ENCODE peak calls at places on chromosome 21, in six cellular contexts. H, I, T, U, V and R are unnamed samples.

GRCh38 chr21:34011660-34012059 is 61.7 kb upstream of the MRPS6 start:
- DNase-seq in H (no peak), I (no peak), T (no peak), U (no peak), V (no peak), R (no peak)

GRCh38 chr21:38470762-38471161 is 27.5 kb downstream of the ERG start:
- DNase-seq in H (peak; percentile 32), I (no peak), T (no peak), U (no peak), V (no peak), R (no peak)

GRCh38 chr21:25490742-25491141 is 116.5 kb downstream of the MRPL39 start:
- DNase-seq in H (peak; percentile 5), I (no peak), T (no peak), U (no peak), V (no peak), R (no peak)

GRCh38 chr21:15221799-15222386 is 157.1 kb upstream of the NRIP1 start:
- DNase-seq in H (peak; percentile 86), I (peak; percentile 68), T (no peak), U (peak; percentile 94), V (peak; percentile 10), R (no peak)

GRCh38 chr21:35697321-35697808 is 363.0 kb downstream of the SETD4 start:
- DNase-seq in H (peak; percentile 5), I (peak; percentile 80), T (peak; percentile 93), U (no peak), V (peak; percentile 46), R (peak; percentile 50)

GRCh38 chr21:15967661-15968060 is 237.9 kb downstream of the USP25 start:
- DNase-seq in H (peak; percentile 45), I (no peak), T (no peak), U (no peak), V (no peak), R (no peak)

GRCh38 chr21:26846036-26846931 is 1.1 kb upstream of the ADAMTS1 start:
- DNase-seq in H (peak; percentile 86), I (peak; percentile 94), T (no peak), U (no peak), V (peak; percentile 63), R (peak; percentile 39)

GRCh38 chr21:33721081-33721480 is 78.8 kb downstream of the ITSN1 start:
- DNase-seq in H (no peak), I (no peak), T (no peak), U (no peak), V (no peak), R (no peak)

GRCh38 chr21:41431788-41432548 is 5.9 kb downstream of the MX1 start:
- DNase-seq in H (no peak), I (no peak), T (no peak), U (no peak), V (peak; percentile 61), R (no peak)

GRCh38 chr21:26451014-26451740 is 121.9 kb downstream of the CYYR1 start:
- DNase-seq in H (peak; percentile 41), I (no peak), T (no peak), U (no peak), V (no peak), R (no peak)

GRCh38 chr21:31865429-31865970 is 7.3 kb upstream of the HUNK start:
- DNase-seq in H (no peak), I (no peak), T (no peak), U (no peak), V (no peak), R (no peak)

GRCh38 chr21:23531444-23531843 is 2075.8 kb downstream of the MRPL39 start:
- DNase-seq in H (no peak), I (no peak), T (no peak), U (no peak), V (no peak), R (no peak)

GRCh38 chr21:35275776-35276175 is 226.7 kb upstream of the RUNX1 start:
- DNase-seq in H (peak; percentile 37), I (no peak), T (no peak), U (no peak), V (no peak), R (no peak)

GRCh38 chr21:15837603-15838002 is 107.8 kb downstream of the USP25 start:
- DNase-seq in H (peak; percentile 54), I (no peak), T (no peak), U (no peak), V (no peak), R (no peak)

GRCh38 chr21:29053656-29054055 is 19.8 kb downstream of the CCT8 start:
- DNase-seq in H (no peak), I (no peak), T (no peak), U (no peak), V (no peak), R (no peak)

GRCh38 chr21:29055080-29055479 is 18.4 kb downstream of the CCT8 start:
- DNase-seq in H (no peak), I (no peak), T (no peak), U (no peak), V (no peak), R (no peak)

GRCh38 chr21:29056005-29056404 is 17.4 kb downstream of the CCT8 start:
- DNase-seq in H (peak; percentile 21), I (no peak), T (no peak), U (no peak), V (no peak), R (no peak)

GRCh38 chr21:29053011-29053553 is 20.4 kb downstream of the CCT8 start:
- DNase-seq in H (no peak), I (no peak), T (no peak), U (no peak), V (no peak), R (no peak)

GRCh38 chr21:29056538-29057050 is 16.9 kb downstream of the CCT8 start:
- DNase-seq in H (peak; percentile 19), I (no peak), T (no peak), U (no peak), V (no peak), R (no peak)
- H3K27ac ChIP-seq in H (no peak overlapping the region), I (no peak overlapping the region), T (no peak overlapping the region), U (no peak overlapping the region), V (no peak overlapping the region), R (no peak overlapping the region)

DNA sequence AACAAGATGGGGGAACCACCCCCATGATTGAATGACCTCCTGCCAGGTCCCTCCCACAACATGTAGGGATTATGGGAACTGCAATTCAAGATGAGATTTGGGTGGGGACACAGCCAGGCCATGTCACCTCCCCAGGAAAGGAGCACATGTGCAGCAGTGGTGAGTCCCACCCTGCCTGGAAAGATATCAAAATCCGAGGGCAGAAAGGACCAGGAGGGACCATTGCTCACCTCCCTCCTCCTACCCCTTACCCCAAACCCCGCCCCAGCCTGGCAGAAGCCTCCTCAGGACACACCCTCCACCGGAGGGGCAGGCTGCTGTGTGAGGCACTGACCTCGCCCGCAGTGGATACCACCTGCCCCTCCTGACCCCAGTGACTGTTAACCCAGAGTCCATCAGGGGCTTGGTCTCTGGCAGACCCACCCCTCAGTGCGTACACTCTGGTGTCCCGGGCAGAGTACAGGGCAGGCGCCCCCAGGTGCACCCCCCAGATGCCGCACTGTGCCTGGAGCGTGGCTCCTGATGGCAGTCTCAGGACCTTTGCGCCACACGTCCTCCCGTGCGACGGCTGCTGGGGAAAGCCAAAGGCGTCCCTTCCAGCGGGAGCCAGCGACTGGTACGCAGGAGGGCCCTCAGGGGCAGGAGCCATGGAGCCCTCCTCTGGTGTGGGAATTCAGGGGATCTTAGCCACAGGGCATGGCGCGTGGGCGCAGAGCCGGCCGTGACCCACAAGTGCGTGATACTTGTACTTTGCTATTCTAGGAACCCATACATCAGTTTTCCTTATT is 20.9 kb downstream of the PDXK start:
- DNase-seq in H (no peak), I (no peak), T (no peak), U (no peak), V (no peak), R (no peak)
- H3K27ac ChIP-seq in H (no peak overlapping the region), I (no peak overlapping the region), T (no peak overlapping the region), U (no peak overlapping the region), V (peak overlapping the region; percentile 69), R (peak overlapping the region; percentile 35)

DNA sequence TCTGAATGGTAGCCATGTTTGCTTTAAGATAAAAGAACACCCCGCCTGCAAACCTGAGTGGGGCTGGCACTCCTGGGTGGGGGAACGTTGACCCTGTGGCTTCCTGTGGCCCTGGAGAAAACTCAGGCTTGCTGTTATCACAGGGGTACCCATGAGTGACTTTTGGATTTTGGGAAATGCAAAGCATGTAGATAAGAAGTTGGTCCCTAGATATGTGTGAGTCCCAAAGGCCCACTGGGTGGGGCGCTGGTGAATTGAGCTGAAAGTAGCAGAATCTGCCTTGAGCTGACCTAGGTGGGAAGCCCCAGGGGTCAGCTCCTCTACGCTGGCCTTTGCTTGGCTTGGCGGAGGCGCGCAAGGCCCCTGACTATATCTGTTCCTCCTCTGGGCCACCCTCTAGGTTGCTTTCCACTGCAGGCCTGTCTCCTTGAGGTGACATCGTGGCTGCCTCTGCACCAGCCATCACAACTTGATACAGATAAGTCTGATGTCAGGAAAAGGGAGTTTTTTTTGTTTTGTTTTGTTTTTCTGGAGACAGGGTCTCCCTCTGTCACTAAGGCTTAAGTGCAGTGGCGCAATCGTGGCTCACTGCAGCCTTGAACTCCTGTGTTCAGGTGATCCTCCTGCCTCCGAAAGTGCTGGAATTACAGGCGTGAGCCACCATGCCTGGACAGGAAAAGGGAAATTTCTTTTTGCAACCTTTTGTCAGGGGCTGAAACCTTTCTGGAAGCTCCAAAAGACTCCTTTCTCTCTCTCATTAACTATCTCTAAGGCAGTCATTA is 72.2 kb downstream of the AGPAT3 start:
- DNase-seq in H (no peak), I (no peak), T (no peak), U (no peak), V (no peak), R (no peak)
- H3K27ac ChIP-seq in H (peak overlapping the region; percentile 61), I (no peak overlapping the region), T (no peak overlapping the region), U (no peak overlapping the region), V (no peak overlapping the region), R (no peak overlapping the region)

GRCh38 chr21:44988607-44989537 is 49.0 kb downstream of the SLX9 start:
- DNase-seq in H (no peak), I (no peak), T (no peak), U (no peak), V (no peak), R (no peak)
- H3K27ac ChIP-seq in H (no peak overlapping the region), I (no peak overlapping the region), T (no peak overlapping the region), U (no peak overlapping the region), V (peak overlapping the region; percentile 31), R (no peak overlapping the region)

DNA sequence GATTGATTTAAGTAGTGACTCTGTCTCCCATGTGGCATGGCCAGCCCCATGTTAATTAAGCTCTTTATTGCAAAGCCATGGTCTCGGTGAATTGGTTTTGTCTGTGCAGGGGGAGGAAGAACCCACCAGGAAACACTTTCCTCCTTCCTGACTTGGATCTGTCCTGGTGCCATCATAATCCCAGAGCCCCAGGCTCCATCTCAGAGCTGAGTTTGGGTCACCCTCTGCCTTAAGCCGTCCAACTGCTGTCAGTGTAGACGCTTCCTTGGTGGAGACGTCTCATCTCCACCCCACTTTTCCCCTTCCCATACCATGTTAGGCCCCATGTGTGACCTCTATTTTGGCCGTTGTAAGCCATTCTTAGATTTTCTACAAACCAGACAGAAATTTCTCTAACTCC is 36.0 kb upstream of the COL6A2 start:
- DNase-seq in H (no peak), I (no peak), T (no peak), U (no peak), V (no peak), R (no peak)
- H3K27ac ChIP-seq in H (peak overlapping the region; percentile 96), I (no peak overlapping the region), T (no peak overlapping the region), U (no peak overlapping the region), V (peak overlapping the region; percentile 81), R (no peak overlapping the region)

DNA sequence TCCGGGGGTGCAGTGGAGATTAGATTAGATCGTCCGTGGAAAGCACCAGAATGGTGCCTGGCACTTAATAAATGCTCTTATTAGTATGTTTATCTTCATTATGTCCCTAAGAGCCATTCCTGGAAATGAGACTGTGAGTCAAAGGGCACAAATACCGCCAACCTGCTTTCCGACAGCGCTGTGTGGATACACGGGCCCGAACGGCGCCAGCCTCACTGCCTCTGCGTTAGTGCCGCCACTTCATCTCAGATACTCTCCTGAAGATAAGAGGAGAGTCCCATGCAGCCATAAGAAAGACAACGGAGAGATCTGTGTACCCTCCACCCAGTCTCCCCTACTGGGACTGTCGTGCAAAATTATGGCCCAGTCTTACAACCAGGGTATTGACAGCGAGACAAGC is 22.0 kb downstream of the PDE9A start:
- DNase-seq in H (no peak), I (no peak), T (no peak), U (no peak), V (no peak), R (no peak)
- H3K27ac ChIP-seq in H (no peak overlapping the region), I (no peak overlapping the region), T (no peak overlapping the region), U (no peak overlapping the region), V (no peak overlapping the region), R (no peak overlapping the region)